ENCODE peak calls at places on chromosome 1, in six cellular contexts. One of them, this sample, is unnamed.

GRCh38 chr1:214520544-214521165 is 30.7 kb downstream of the PTPN14 start:
- DNase-seq in astrocyte of the spinal cord: no peak
- DNase-seq in CD8-positive, alpha-beta T cell: no peak
- DNase-seq in 8988T: no peak
- DNase-seq in NCI-H2081: peak
- DNase-seq in T-helper 9 cell: no peak
- DNase-seq in this sample: no peak

GRCh38 chr1:8351693-8352470 is 34.0 kb downstream of the SLC45A1 start:
- DNase-seq in astrocyte of the spinal cord: no peak
- DNase-seq in CD8-positive, alpha-beta T cell: peak
- DNase-seq in 8988T: peak
- DNase-seq in NCI-H2081: no peak
- DNase-seq in T-helper 9 cell: no peak
- DNase-seq in this sample: peak

GRCh38 chr1:59427155-59427554 is 130.3 kb downstream of the FGGY start:
- DNase-seq in astrocyte of the spinal cord: no peak
- DNase-seq in CD8-positive, alpha-beta T cell: no peak
- DNase-seq in 8988T: no peak
- DNase-seq in NCI-H2081: no peak
- DNase-seq in T-helper 9 cell: no peak
- DNase-seq in this sample: no peak

GRCh38 chr1:182229907-182230522 is 161.6 kb downstream of the GLUL start:
- DNase-seq in astrocyte of the spinal cord: peak
- DNase-seq in CD8-positive, alpha-beta T cell: no peak
- DNase-seq in 8988T: no peak
- DNase-seq in NCI-H2081: peak
- DNase-seq in T-helper 9 cell: no peak
- DNase-seq in this sample: no peak

GRCh38 chr1:94110946-94111740 is 9.8 kb downstream of the ABCA4 start:
- DNase-seq in astrocyte of the spinal cord: no peak
- DNase-seq in CD8-positive, alpha-beta T cell: no peak
- DNase-seq in 8988T: no peak
- DNase-seq in NCI-H2081: no peak
- DNase-seq in T-helper 9 cell: no peak
- DNase-seq in this sample: no peak

GRCh38 chr1:7420706-7421105 is 350.4 kb upstream of the VAMP3 start:
- DNase-seq in astrocyte of the spinal cord: no peak
- DNase-seq in CD8-positive, alpha-beta T cell: no peak
- DNase-seq in 8988T: no peak
- DNase-seq in NCI-H2081: no peak
- DNase-seq in T-helper 9 cell: no peak
- DNase-seq in this sample: no peak

GRCh38 chr1:53334312-53334711 is 6.4 kb upstream of the LRP8 start:
- DNase-seq in astrocyte of the spinal cord: no peak
- DNase-seq in CD8-positive, alpha-beta T cell: no peak
- DNase-seq in 8988T: no peak
- DNase-seq in NCI-H2081: no peak
- DNase-seq in T-helper 9 cell: no peak
- DNase-seq in this sample: no peak

GRCh38 chr1:40161888-40162397 is 756 bp downstream of the RLF start:
- DNase-seq in astrocyte of the spinal cord: no peak
- DNase-seq in CD8-positive, alpha-beta T cell: no peak
- DNase-seq in 8988T: peak
- DNase-seq in NCI-H2081: no peak
- DNase-seq in T-helper 9 cell: no peak
- DNase-seq in this sample: no peak

GRCh38 chr1:209556159-209556690 is 27.3 kb upstream of the CAMK1G start:
- DNase-seq in astrocyte of the spinal cord: no peak
- DNase-seq in CD8-positive, alpha-beta T cell: no peak
- DNase-seq in 8988T: no peak
- DNase-seq in NCI-H2081: no peak
- DNase-seq in T-helper 9 cell: no peak
- DNase-seq in this sample: no peak

GRCh38 chr1:225949041-225949440 is 8.0 kb upstream of the LEFTY2 start:
- DNase-seq in astrocyte of the spinal cord: no peak
- DNase-seq in CD8-positive, alpha-beta T cell: no peak
- DNase-seq in 8988T: no peak
- DNase-seq in NCI-H2081: no peak
- DNase-seq in T-helper 9 cell: no peak
- DNase-seq in this sample: no peak

GRCh38 chr1:77227383-77227782 is 8.2 kb upstream of the PIGK start:
- DNase-seq in astrocyte of the spinal cord: no peak
- DNase-seq in CD8-positive, alpha-beta T cell: no peak
- DNase-seq in 8988T: no peak
- DNase-seq in NCI-H2081: no peak
- DNase-seq in T-helper 9 cell: no peak
- DNase-seq in this sample: no peak

GRCh38 chr1:246219508-246220030 is 287.5 kb downstream of the SMYD3 start:
- DNase-seq in astrocyte of the spinal cord: no peak
- DNase-seq in CD8-positive, alpha-beta T cell: no peak
- DNase-seq in 8988T: no peak
- DNase-seq in NCI-H2081: peak
- DNase-seq in T-helper 9 cell: no peak
- DNase-seq in this sample: no peak

GRCh38 chr1:113215015-113215414 is 142.0 kb downstream of the LRIG2 start:
- DNase-seq in astrocyte of the spinal cord: no peak
- DNase-seq in CD8-positive, alpha-beta T cell: no peak
- DNase-seq in 8988T: no peak
- DNase-seq in NCI-H2081: no peak
- DNase-seq in T-helper 9 cell: no peak
- DNase-seq in this sample: no peak

GRCh38 chr1:43977376-43978263 is 1.4 kb upstream of the B4GALT2 start:
- DNase-seq in astrocyte of the spinal cord: no peak
- DNase-seq in CD8-positive, alpha-beta T cell: no peak
- DNase-seq in 8988T: no peak
- DNase-seq in NCI-H2081: no peak
- DNase-seq in T-helper 9 cell: no peak
- DNase-seq in this sample: no peak

GRCh38 chr1:9235560-9235959 is 986 bp downstream of the H6PD start:
- DNase-seq in astrocyte of the spinal cord: no peak
- DNase-seq in CD8-positive, alpha-beta T cell: no peak
- DNase-seq in 8988T: no peak
- DNase-seq in NCI-H2081: no peak
- DNase-seq in T-helper 9 cell: no peak
- DNase-seq in this sample: no peak

GRCh38 chr1:185159966-185160365 is 3.0 kb downstream of the SWT1 start:
- DNase-seq in astrocyte of the spinal cord: no peak
- DNase-seq in CD8-positive, alpha-beta T cell: no peak
- DNase-seq in 8988T: no peak
- DNase-seq in NCI-H2081: no peak
- DNase-seq in T-helper 9 cell: no peak
- DNase-seq in this sample: no peak

GRCh38 chr1:207282496-207283380 is 38.7 kb upstream of the CD55 start:
- DNase-seq in astrocyte of the spinal cord: peak
- DNase-seq in CD8-positive, alpha-beta T cell: no peak
- DNase-seq in 8988T: no peak
- DNase-seq in NCI-H2081: no peak
- DNase-seq in T-helper 9 cell: no peak
- DNase-seq in this sample: no peak

GRCh38 chr1:119388450-119388849 is 19.9 kb downstream of the HAO2 start:
- DNase-seq in astrocyte of the spinal cord: no peak
- DNase-seq in CD8-positive, alpha-beta T cell: no peak
- DNase-seq in 8988T: no peak
- DNase-seq in NCI-H2081: no peak
- DNase-seq in T-helper 9 cell: no peak
- DNase-seq in this sample: no peak

GRCh38 chr1:28591708-28592313 is at the start of gene RAB42:
- DNase-seq in astrocyte of the spinal cord: no peak
- DNase-seq in CD8-positive, alpha-beta T cell: no peak
- DNase-seq in 8988T: no peak
- DNase-seq in NCI-H2081: no peak
- DNase-seq in T-helper 9 cell: peak
- DNase-seq in this sample: no peak

This sample was measured in naive thymus-derived CD4-positive, alpha-beta T cell.